ENCODE peak calls at places on chromosomes 7 and 10, in seven cellular contexts. T, B, U, N, J, H and W are unnamed samples.

GRCh38 chr7:20033621-20034200 is 183.5 kb downstream of the MACC1 start:
- DNase-seq in N (no peak), J (no peak), B (no peak), H (peak), T (no peak), U (no peak), W (no peak)

GRCh38 chr7:70093496-70093895 is 495.2 kb downstream of the AUTS2 start:
- DNase-seq in N (no peak), H (peak), U (no peak), J (no peak), T (no peak), B (no peak), W (no peak)

GRCh38 chr10:75207079-75207867 is 3.3 kb upstream of the VDAC2 start:
- DNase-seq in B (no peak), T (no peak), H (no peak), J (no peak), N (no peak), U (no peak), W (no peak)

GRCh38 chr10:89384474-89385324 is 6.8 kb downstream of the IFIT1B start:
- DNase-seq in J (no peak), B (no peak), H (no peak), N (no peak), U (no peak), T (no peak), W (no peak)

GRCh38 chr10:100882681-100883321 is 30.0 kb upstream of the SLF2 start:
- DNase-seq in T (no peak), H (peak), U (no peak), B (no peak), N (no peak), J (no peak), W (no peak)

GRCh38 chr10:24873281-24873683 is 79.1 kb downstream of the PRTFDC1 start:
- DNase-seq in N (no peak), U (no peak), H (peak), J (no peak), T (no peak), B (peak), W (no peak)

GRCh38 chr7:65927489-65928448 is 54.2 kb downstream of the GUSB start:
- DNase-seq in J (no peak), N (no peak), B (no peak), U (no peak), T (no peak), H (no peak), W (peak)

GRCh38 chr7:155115288-155115687 is 45.2 kb downstream of the HTR5A start:
- DNase-seq in H (no peak), B (no peak), N (no peak), T (no peak), J (no peak), U (no peak), W (no peak)

GRCh38 chr7:13846386-13846785 is 143.1 kb downstream of the ETV1 start:
- DNase-seq in B (no peak), N (no peak), U (no peak), J (no peak), H (no peak), T (no peak), W (no peak)

GRCh38 chr7:7977774-7978173 is 9.2 kb downstream of the GLCCI1 start:
- DNase-seq in U (no peak), B (no peak), N (no peak), H (peak), J (no peak), T (no peak), W (no peak)

GRCh38 chr10:86668297-86669165 is at the start of gene LDB3:
- DNase-seq in H (peak), B (peak), N (no peak), T (peak), J (no peak), U (no peak), W (no peak)